ENCODE peak calls at places on chromosomes 7 and 10, in four cellular contexts. Z is right lobe of liver, T is uterus, R is Peyer's patch. K is an unnamed sample. For H3K9me3, the result is how much of the 10 kb centered on the place peaks cover.

GRCh38 chr10:3790272-3790671 is 5.3 kb upstream of the KLF6 start:
- DNase-seq in Z (no peak), T (no peak), R (no peak), K (no peak)

GRCh38 chr10:76632158-76633051 is 1005.2 kb downstream of the KCNMA1 start:
- DNase-seq in Z (no peak), T (no peak), R (no peak), K (no peak)

GRCh38 chr10:103510791-103511757 is 17.6 kb downstream of the NEURL1 start:
- DNase-seq in Z (no peak), T (no peak), R (no peak), K (no peak)

GRCh38 chr7:13990984-13991790 is 1.7 kb upstream of the ETV1 start:
- DNase-seq in Z (peak), T (peak), R (peak), K (peak)

GRCh38 chr10:25026463-25026862 is 10.1 kb downstream of the THNSL1 start:
- DNase-seq in Z (no peak), T (no peak), R (no peak), K (no peak)

GRCh38 chr7:13742719-13743640 is 246.5 kb downstream of the ETV1 start:
- DNase-seq in Z (no peak), T (no peak), R (no peak), K (peak)

GRCh38 chr7:69062020-69062760 is 536.1 kb upstream of the AUTS2 start:
- DNase-seq in Z (no peak), T (no peak), R (no peak), K (no peak)

GRCh38 chr10:102267748-102268147 is 22.4 kb downstream of the GBF1 start:
- DNase-seq in Z (no peak), T (no peak), R (no peak), K (no peak)

GRCh38 chr7:99452541-99452940 is 13.4 kb downstream of the ATP5MF start:
- DNase-seq in Z (no peak), T (no peak), R (no peak), K (no peak)

GRCh38 chr10:11610151-11610854 is 1.1 kb downstream of the USP6NL start:
- DNase-seq in Z (no peak), T (no peak), R (no peak), K (no peak)

GRCh38 chr10:76114556-76114955 is 683.1 kb downstream of the LRMDA start:
- DNase-seq in Z (no peak), T (no peak), R (no peak), K (no peak)

GRCh38 chr10:59847326-59847725 is 59.0 kb downstream of the CCDC6 start:
- DNase-seq in Z (no peak), T (no peak), R (no peak), K (no peak)

GRCh38 chr10:8726666-8727065 is 672.2 kb downstream of the GATA3 start:
- DNase-seq in Z (no peak), T (no peak), R (no peak), K (no peak)

GRCh38 chr7:89003619-89003956 is 208.1 kb upstream of the TEX47 start:
- DNase-seq in Z (no peak), T (no peak), R (no peak), K (no peak)

GRCh38 chr10:73338801-73339368 is 19.8 kb downstream of the CFAP70 start:
- DNase-seq in Z (no peak), T (no peak), R (no peak), K (no peak)

GRCh38 chr7:30679664-30680063 is 2.6 kb downstream of the CRHR2 start:
- DNase-seq in Z (no peak), T (no peak), R (no peak), K (no peak)

GRCh38 chr10:103548581-103549348 is 55.3 kb downstream of the NEURL1 start:
- DNase-seq in Z (no peak), T (peak), R (no peak), K (no peak)

GRCh38 chr10:87640043-87640442 is 19.6 kb upstream of the PAPSS2 start:
- DNase-seq in Z (no peak), T (no peak), R (no peak), K (no peak)

GRCh38 chr10:109866168-109866994 is 56.9 kb downstream of the XPNPEP1 start:
- DNase-seq in Z (no peak), T (no peak), R (no peak), K (peak)

GRCh38 chr10:6052247-6053221 is 9.6 kb downstream of the IL2RA start:
- DNase-seq in Z (no peak), T (no peak), R (peak), K (no peak)

GRCh38 chr7:116607299-116607698 is 64.7 kb upstream of the MET start:
- DNase-seq in Z (no peak), T (no peak), R (no peak), K (no peak)

GRCh38 chr10:13614530-13615332 is 28.0 kb downstream of the PRPF18 start:
- DNase-seq in Z (no peak), T (no peak), R (no peak), K (no peak)

GRCh38 chr10:118459642-118460193 is 117.6 kb upstream of the FAM204A start:
- DNase-seq in Z (peak), T (peak), R (peak), K (peak)

GRCh38 chr10:68082815-68083395 is 7.8 kb upstream of the HERC4 start:
- DNase-seq in Z (no peak), T (no peak), R (no peak), K (no peak)

GRCh38 chr10:21184216-21184615 is 287.1 kb upstream of the NEBL start:
- DNase-seq in Z (no peak), T (no peak), R (no peak), K (no peak)

DNA sequence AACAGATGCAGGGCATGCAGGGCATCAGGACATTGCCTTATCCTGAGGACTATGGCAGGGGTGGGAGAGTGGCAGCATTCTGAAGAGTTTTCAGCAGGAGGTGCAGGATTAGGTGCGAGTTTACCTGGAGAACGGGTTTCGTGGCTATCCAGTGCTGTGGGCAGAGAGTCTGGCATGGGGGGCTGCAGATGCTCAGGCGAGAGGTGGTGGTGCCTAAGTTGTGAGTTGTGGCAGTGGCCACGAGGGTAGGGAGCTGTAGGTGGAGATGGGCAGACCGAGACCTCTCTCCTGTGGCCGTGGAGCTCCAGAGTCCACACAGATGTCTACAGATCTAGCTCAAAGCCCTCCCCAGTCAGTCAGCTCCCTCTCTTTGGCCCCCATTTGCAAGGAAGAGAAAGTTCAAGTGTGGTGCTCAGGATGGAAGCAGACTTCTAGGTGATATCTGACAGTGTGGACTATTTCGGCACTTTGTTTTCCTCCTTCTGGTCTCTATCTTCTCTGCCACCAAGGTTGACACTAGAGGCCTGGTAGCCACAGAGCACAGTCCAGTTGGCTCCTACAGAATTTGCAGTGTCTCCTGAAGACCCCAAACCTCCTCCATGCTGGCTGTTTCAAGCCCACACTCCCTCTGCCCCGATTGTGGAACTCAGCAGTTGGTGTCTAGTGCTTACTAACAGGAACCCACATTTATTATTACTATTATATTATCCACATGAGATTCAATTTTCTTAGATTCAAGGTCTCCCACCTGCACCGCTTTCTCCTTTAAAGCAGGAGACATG is 955.7 kb upstream of the ZNF722 start:
- DNase-seq in Z (no peak), T (no peak), R (no peak), K (no peak)
- H3K9me3 ChIP-seq in Z (under half), T (under half), R (under half), K (under half)

GRCh38 chr10:71243756-71244637 is 31.6 kb downstream of the UNC5B start:
- DNase-seq in Z (peak), T (no peak), R (no peak), K (no peak)

GRCh38 chr10:71244638-71245419 is 32.5 kb downstream of the UNC5B start:
- DNase-seq in Z (peak), T (peak), R (no peak), K (peak)

GRCh38 chr10:71241114-71241898 is 28.9 kb downstream of the UNC5B start:
- DNase-seq in Z (no peak), T (peak), R (no peak), K (peak)

GRCh38 chr10:71241899-71242620 is 29.7 kb downstream of the UNC5B start:
- DNase-seq in Z (peak), T (no peak), R (no peak), K (peak)

DNA sequence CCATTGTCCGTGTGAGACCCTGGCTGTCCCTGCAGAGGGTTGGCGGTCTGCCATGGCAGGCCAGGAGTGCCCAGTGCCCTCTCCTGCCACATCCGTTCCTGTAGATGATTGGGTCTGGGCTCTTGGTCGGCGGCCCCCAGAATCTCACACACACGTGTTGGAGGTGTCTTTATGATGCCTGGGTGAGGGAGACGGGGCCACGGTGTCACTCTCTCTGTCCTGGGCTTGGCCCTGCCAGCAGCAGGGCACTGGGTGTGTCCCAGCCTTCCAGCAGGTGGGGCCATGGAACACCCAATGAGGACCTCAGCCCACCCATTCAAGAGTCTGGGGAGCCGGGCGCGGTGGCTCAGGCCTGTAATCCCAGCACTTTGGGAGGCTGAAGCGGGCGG is 30.2 kb downstream of the UNC5B start:
- DNase-seq in Z (no peak), T (no peak), R (no peak), K (no peak)
- TF ChIP-seq CTCF in Z (no peak), T (no peak), R (no peak), K (peak)

GRCh38 chr10:131646551-131647525 is 254.0 kb upstream of the PPP2R2D start:
- DNase-seq in Z (no peak), T (no peak), R (no peak), K (no peak)

GRCh38 chr10:131645756-131646155 is 255.1 kb upstream of the PPP2R2D start:
- DNase-seq in Z (no peak), T (no peak), R (no peak), K (no peak)

GRCh38 chr10:131649609-131650008 is 251.2 kb upstream of the PPP2R2D start:
- DNase-seq in Z (no peak), T (no peak), R (no peak), K (no peak)

GRCh38 chr10:131648386-131649020 is 252.3 kb upstream of the PPP2R2D start:
- DNase-seq in Z (no peak), T (no peak), R (no peak), K (no peak)

DNA sequence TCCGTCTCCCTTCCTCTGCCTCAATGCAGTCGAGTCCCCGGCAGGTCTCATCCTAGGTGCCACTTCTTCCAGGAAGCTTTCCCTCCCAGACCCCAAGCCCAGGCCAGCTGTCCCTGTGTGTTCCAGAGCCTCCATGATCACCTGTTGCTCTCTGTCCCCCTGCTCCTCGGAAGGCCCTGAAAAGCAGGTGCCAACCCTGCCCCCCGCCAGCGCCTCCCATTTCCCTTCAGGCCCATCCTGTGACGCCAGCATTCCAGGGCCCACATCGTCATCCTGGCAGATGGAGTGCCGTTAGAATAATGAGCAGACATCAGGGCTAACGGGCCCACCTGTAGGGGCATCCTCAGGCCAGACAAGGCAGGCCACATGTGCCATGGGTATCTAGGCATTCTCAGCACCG is 253.0 kb upstream of the PPP2R2D start:
- DNase-seq in Z (no peak), T (no peak), R (no peak), K (no peak)
- H3K9me3 ChIP-seq in Z (under half), T (under half), R (under half), K (under half)

GRCh38 chr7:142301299-142301698 is 43.4 kb upstream of the PRSS58 start:
- DNase-seq in Z (no peak), T (no peak), R (no peak), K (no peak)

GRCh38 chr7:142301923-142302550 is 44.2 kb upstream of the PRSS58 start:
- DNase-seq in Z (no peak), T (no peak), R (no peak), K (no peak)

GRCh38 chr7:142298631-142299030 is 40.8 kb upstream of the PRSS58 start:
- DNase-seq in Z (no peak), T (no peak), R (no peak), K (no peak)

GRCh38 chr7:142299226-142299625 is 41.4 kb upstream of the PRSS58 start:
- DNase-seq in Z (no peak), T (peak), R (no peak), K (no peak)

DNA sequence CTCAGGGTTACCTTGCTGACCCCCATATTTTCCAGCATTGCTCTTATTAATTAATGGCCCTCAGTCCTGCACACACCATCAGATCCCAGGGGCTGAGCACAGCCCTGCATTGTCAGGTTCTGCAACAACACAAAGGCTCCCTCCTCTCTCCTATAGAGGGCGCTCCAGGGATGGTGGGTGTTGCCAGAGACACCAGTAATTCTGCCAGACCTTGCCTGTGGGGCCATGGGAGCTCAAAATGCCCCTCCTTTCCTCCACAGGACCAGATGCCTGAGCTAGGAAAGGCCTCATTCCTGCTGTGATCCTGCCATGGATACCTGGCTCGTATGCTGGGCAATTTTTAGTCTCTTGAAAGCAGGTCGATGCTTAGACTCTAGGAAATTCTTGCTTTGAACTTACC is 42.8 kb upstream of the PRSS58 start:
- DNase-seq in Z (no peak), T (no peak), R (no peak), K (no peak)
- TF ChIP-seq CTCF in Z (no peak), T (no peak), R (no peak), K (no peak)

DNA sequence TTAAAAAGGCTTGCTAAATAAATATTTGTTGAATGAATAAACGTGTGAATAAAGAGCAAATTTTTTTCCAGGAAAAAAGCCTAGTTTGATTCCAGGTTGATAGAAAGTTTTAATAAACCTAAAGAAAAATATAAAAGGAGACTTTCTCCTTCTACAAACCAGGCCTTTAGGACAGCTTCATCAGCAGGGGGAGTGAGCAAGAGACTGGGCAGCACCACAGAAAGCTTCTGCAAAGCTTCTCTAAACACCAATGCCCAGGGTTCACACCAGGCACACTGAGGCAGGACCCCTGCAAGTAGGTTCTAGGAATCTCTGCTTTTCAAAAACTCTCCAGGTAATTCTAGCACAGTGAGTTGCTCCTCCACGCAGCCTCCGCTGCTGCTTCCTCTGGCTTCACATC is 66.4 kb upstream of the SEC61G start:
- DNase-seq in Z (no peak), T (no peak), R (no peak), K (no peak)
- H3K9me3 ChIP-seq in Z (under half), T (under half), R (under half), K (under half)

GRCh38 chr7:82572195-82572880 is 128.8 kb upstream of the CACNA2D1 start:
- DNase-seq in Z (peak), T (peak), R (peak), K (peak)
- TF ChIP-seq CTCF in Z (peak), T (peak), R (peak), K (peak)

GRCh38 chr7:158300427-158300826 is 287.2 kb downstream of the PTPRN2 start:
- DNase-seq in Z (no peak), T (no peak), R (no peak), K (no peak)
- H3K9me3 ChIP-seq in Z (under half), T (under half), R (under half), K (under half)

GRCh38 chr7:48035301-48035966 is at the start of gene C7orf57:
- DNase-seq in Z (peak), T (peak), R (peak), K (peak)
- TF ChIP-seq CTCF in Z (no peak), T (peak), R (no peak), K (peak)